ENCODE peak calls at places on chromosome 11, in seven cellular contexts. D is CD8-positive, alpha-beta T cell; F is psoas muscle; G is tibial artery; A is cardiac fibroblast; L is astrocyte; N is left ventricle myocardium inferior. X is an unnamed sample.

GRCh38 chr11:121561240-121561639 is 108.5 kb upstream of the SORL1-AS1 start:
- DNase-seq in D (no peak), F (no peak), G (no peak), A (no peak), L (no peak), N (no peak), X (no peak)

GRCh38 chr11:73983764-73984543 is 1.3 kb upstream of the UCP2 start:
- DNase-seq in D (peak; percentile 35), F (no peak), G (peak; percentile 17), A (no peak), L (no peak), N (no peak), X (no peak)

GRCh38 chr11:68506908-68507307 is 46.4 kb downstream of the PPP6R3 start:
- DNase-seq in D (no peak), F (no peak), G (no peak), A (no peak), L (no peak), N (no peak), X (no peak)

GRCh38 chr11:56890584-56891305 is 98.0 kb upstream of the OR5AK2 start:
- DNase-seq in D (no peak), F (no peak), G (no peak), A (no peak), L (no peak), N (no peak), X (no peak)

GRCh38 chr11:35180311-35181233 is 41.6 kb downstream of the CD44 start:
- DNase-seq in D (no peak), F (no peak), G (no peak), A (no peak), L (peak; percentile 78), N (no peak), X (no peak)

GRCh38 chr11:32427935-32428664 is 7.2 kb downstream of the WT1 start:
- DNase-seq in D (no peak), F (no peak), G (no peak), A (no peak), L (no peak), N (no peak), X (no peak)

GRCh38 chr11:109853156-109853776 is 239.9 kb upstream of the ZC3H12C start:
- DNase-seq in D (no peak), F (no peak), G (no peak), A (peak; percentile 89), L (peak; percentile 63), N (no peak), X (peak; percentile 22)

GRCh38 chr11:134741453-134742227 is 329.6 kb upstream of the B3GAT1 start:
- DNase-seq in D (no peak), F (no peak), G (no peak), A (peak; percentile 53), L (peak; percentile 40), N (no peak), X (no peak)

GRCh38 chr11:22938691-22939090 is 78.4 kb upstream of the CCDC179 start:
- DNase-seq in D (no peak), F (no peak), G (no peak), A (no peak), L (no peak), N (no peak), X (no peak)

GRCh38 chr11:45603930-45604682 is 61.3 kb downstream of the CHST1 start:
- DNase-seq in D (no peak), F (peak; percentile 22), G (no peak), A (peak; percentile 5), L (no peak), N (peak; percentile 63), X (no peak)

GRCh38 chr11:69215784-69216415 is 60.2 kb downstream of the SMIM38 start:
- DNase-seq in D (no peak), F (no peak), G (peak; percentile 14), A (peak; percentile 5), L (peak; percentile 45), N (no peak), X (no peak)

GRCh38 chr11:44597358-44598009 is 32.0 kb downstream of the CD82 start:
- DNase-seq in D (no peak), F (no peak), G (no peak), A (no peak), L (no peak), N (no peak), X (no peak)

GRCh38 chr11:77127969-77128691 is at the start of gene MYO7A:
- DNase-seq in D (no peak), F (peak; percentile 66), G (peak; percentile 53), A (peak; percentile 54), L (no peak), N (peak; percentile 70), X (peak; percentile 96)

GRCh38 chr11:43920598-43921419 is 21.6 kb upstream of the C11orf96 start:
- DNase-seq in D (no peak), F (peak; percentile 65), G (peak; percentile 84), A (peak; percentile 100), L (peak; percentile 100), N (peak; percentile 43), X (no peak)

GRCh38 chr11:93648168-93648567 is 13.3 kb upstream of the CEP295 start:
- DNase-seq in D (no peak), F (no peak), G (no peak), A (peak; percentile 23), L (peak; percentile 4), N (no peak), X (no peak)

GRCh38 chr11:116814502-116814901 is 8.6 kb downstream of the APOA4 start:
- DNase-seq in D (no peak), F (no peak), G (no peak), A (no peak), L (no peak), N (no peak), X (no peak)

GRCh38 chr11:60127311-60127811 is 38.9 kb downstream of the MS4A2 start:
- DNase-seq in D (no peak), F (no peak), G (no peak), A (no peak), L (no peak), N (no peak), X (no peak)

GRCh38 chr11:121337740-121338272 is 45.2 kb downstream of the SC5D start:
- DNase-seq in D (no peak), F (no peak), G (peak; percentile 53), A (no peak), L (no peak), N (no peak), X (no peak)

GRCh38 chr11:62242021-62242420 is at the start of gene SCGB1D2:
- DNase-seq in D (no peak), F (peak; percentile 58), G (no peak), A (no peak), L (no peak), N (peak; percentile 78), X (no peak)

GRCh38 chr11:61172353-61172752 is 11.1 kb upstream of the VPS37C start:
- DNase-seq in D (no peak), F (no peak), G (no peak), A (no peak), L (no peak), N (no peak), X (no peak)
- H3K4me3 ChIP-seq in D (no peak overlapping the region), F (no peak overlapping the region), G (no peak overlapping the region), A (no peak overlapping the region), L (no peak overlapping the region), N (no peak overlapping the region), X (no peak overlapping the region)

DNA sequence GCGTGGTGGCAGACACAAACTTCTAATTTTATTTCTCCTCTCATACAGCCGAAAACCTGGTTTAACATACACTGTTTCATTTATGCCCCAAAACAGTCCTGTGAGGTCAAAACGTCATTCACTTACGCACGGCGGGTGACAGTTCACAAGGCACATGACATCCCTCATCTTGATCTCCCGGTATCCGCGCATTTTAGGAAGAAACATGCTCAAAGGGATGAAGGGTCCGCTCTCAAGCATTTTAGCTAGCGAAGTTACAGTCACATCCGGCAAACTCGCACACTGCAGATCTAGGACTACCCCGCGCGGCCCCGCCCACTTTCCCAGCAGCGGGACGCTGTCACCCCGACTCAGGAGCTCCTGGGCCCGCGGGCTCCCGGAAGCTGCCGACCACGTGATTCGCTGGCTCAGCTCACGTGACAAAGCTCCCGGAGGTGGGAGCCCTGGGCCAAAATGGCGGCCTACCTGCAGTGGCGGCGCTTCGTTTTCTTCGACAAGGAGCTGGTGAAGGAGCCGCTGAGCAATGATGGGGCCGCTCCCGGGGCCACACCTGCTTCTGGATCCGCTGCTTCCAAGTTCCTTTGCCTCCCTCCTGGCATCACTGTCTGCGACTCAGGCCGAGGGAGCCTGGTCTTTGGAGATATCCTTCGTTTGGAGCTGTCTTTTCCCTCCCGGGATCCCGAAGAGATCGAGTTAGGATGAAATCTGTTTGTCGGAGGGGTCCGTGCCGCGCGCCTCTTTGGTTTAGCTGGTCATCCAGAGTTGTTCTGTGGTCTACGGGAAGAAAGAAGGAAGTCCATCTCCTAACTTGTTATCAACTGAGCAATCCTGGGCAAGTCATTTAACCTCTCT is at the start of gene VPS11:
- DNase-seq in D (peak; percentile 99), F (peak; percentile 99), G (peak; percentile 97), A (peak; percentile 96), L (peak; percentile 86), N (peak; percentile 99), X (peak; percentile 97)
- TF ChIP-seq CTCF in D (no peak), F (no peak), G (no peak), A (no peak), L (no peak), N (no peak), X (no peak)

GRCh38 chr11:124114942-124115781 is at the start of gene VWA5A:
- DNase-seq in D (peak; percentile 61), F (peak; percentile 73), G (peak; percentile 86), A (peak; percentile 90), L (peak; percentile 84), N (peak; percentile 53), X (no peak)

GRCh38 chr11:124113890-124114289 is 1.4 kb upstream of the VWA5A start:
- DNase-seq in D (no peak), F (no peak), G (no peak), A (peak; percentile 21), L (no peak), N (no peak), X (no peak)

GRCh38 chr11:124119103-124119502 is 3.9 kb downstream of the VWA5A start:
- DNase-seq in D (no peak), F (no peak), G (no peak), A (no peak), L (no peak), N (no peak), X (no peak)

GRCh38 chr11:124115782-124116616 is 749 bp downstream of the VWA5A start:
- DNase-seq in D (no peak), F (no peak), G (no peak), A (peak; percentile 9), L (no peak), N (no peak), X (no peak)
- H3K4me3 ChIP-seq in D (peak overlapping the region; percentile 78), F (peak overlapping the region; percentile 65), G (peak overlapping the region; percentile 67), A (peak overlapping the region; percentile 59), L (peak overlapping the region; percentile 67), N (peak overlapping the region; percentile 70), X (no peak overlapping the region)

GRCh38 chr11:108286956-108287355 is 64.1 kb downstream of the ATM start:
- DNase-seq in D (no peak), F (no peak), G (no peak), A (no peak), L (no peak), N (no peak), X (no peak)

GRCh38 chr11:108289699-108290098 is 66.8 kb downstream of the ATM start:
- DNase-seq in D (no peak), F (no peak), G (no peak), A (no peak), L (no peak), N (no peak), X (no peak)

DNA sequence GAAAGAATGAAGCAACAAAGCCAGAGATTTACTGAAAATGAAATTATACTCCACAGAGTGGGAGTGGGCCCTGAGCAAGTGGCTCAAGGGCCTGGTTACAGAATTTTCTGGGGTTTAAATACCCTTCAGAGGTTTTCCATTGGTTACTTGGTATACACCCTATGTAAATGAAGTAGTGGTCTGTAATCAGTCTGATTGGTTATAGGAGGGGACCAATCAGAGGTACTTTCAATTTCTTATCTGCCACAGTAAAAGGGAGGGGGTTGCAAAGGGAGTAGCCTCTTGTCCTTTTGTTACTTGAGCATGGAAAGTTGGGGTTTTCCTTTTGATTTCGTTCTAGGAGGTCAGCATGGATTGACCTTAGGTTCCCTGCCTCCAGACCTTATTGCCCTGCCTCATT is 63.5 kb downstream of the ATM start:
- DNase-seq in D (no peak), F (no peak), G (no peak), A (no peak), L (no peak), N (no peak), X (no peak)
- TF ChIP-seq CTCF in D (no peak), F (no peak), G (no peak), A (no peak), L (no peak), N (no peak), X (no peak)

X was measured in WERI-Rb-1.